ENCODE peak calls at places on chromosome 6, in ten cellular contexts. One of them, this sample, is unnamed.

GRCh38 chr6:484086-484728 is 92.7 kb downstream of the IRF4 start:
- DNase-seq in stimulated activated CD8-positive, alpha-beta memory T cell treated with anti-CD3 and anti-CD28 coated beads, Interleukin-7, amount 100 ng/mL, for 4 hours: no peak
- DNase-seq in stimulated activated CD4-positive, alpha-beta T cell treated with anti-CD3 and anti-CD28 coated beads, Interleukin-1b, Interleukin-23, amount 100 ng/mL, for 48 hours: peak; percentile 72
- DNase-seq in AG08395: no peak
- DNase-seq in AG04449: no peak
- DNase-seq in HEK293T: no peak
- DNase-seq in CD8-positive, alpha-beta memory T cell: no peak
- DNase-seq in RPMI7951: peak; percentile 38
- DNase-seq in T-helper 1 cell: peak; percentile 78
- DNase-seq in lung: no peak
- DNase-seq in this sample: no peak

GRCh38 chr6:134866563-134866962 is 83.3 kb downstream of the ALDH8A1 start:
- DNase-seq in stimulated activated CD8-positive, alpha-beta memory T cell treated with anti-CD3 and anti-CD28 coated beads, Interleukin-7, amount 100 ng/mL, for 4 hours: no peak
- DNase-seq in stimulated activated CD4-positive, alpha-beta T cell treated with anti-CD3 and anti-CD28 coated beads, Interleukin-1b, Interleukin-23, amount 100 ng/mL, for 48 hours: no peak
- DNase-seq in AG08395: no peak
- DNase-seq in AG04449: no peak
- DNase-seq in HEK293T: no peak
- DNase-seq in CD8-positive, alpha-beta memory T cell: no peak
- DNase-seq in RPMI7951: no peak
- DNase-seq in T-helper 1 cell: no peak
- DNase-seq in lung: no peak
- DNase-seq in this sample: no peak

GRCh38 chr6:104884867-104885517 is 25.3 kb upstream of the HACE1 start:
- DNase-seq in stimulated activated CD8-positive, alpha-beta memory T cell treated with anti-CD3 and anti-CD28 coated beads, Interleukin-7, amount 100 ng/mL, for 4 hours: no peak
- DNase-seq in stimulated activated CD4-positive, alpha-beta T cell treated with anti-CD3 and anti-CD28 coated beads, Interleukin-1b, Interleukin-23, amount 100 ng/mL, for 48 hours: no peak
- DNase-seq in AG08395: no peak
- DNase-seq in AG04449: no peak
- DNase-seq in HEK293T: no peak
- DNase-seq in CD8-positive, alpha-beta memory T cell: no peak
- DNase-seq in RPMI7951: no peak
- DNase-seq in T-helper 1 cell: no peak
- DNase-seq in lung: no peak
- DNase-seq in this sample: no peak

GRCh38 chr6:153787341-153787606 is 251.8 kb upstream of the OPRM1 start:
- DNase-seq in stimulated activated CD8-positive, alpha-beta memory T cell treated with anti-CD3 and anti-CD28 coated beads, Interleukin-7, amount 100 ng/mL, for 4 hours: no peak
- DNase-seq in stimulated activated CD4-positive, alpha-beta T cell treated with anti-CD3 and anti-CD28 coated beads, Interleukin-1b, Interleukin-23, amount 100 ng/mL, for 48 hours: no peak
- DNase-seq in AG08395: no peak
- DNase-seq in AG04449: no peak
- DNase-seq in HEK293T: no peak
- DNase-seq in CD8-positive, alpha-beta memory T cell: no peak
- DNase-seq in RPMI7951: no peak
- DNase-seq in T-helper 1 cell: no peak
- DNase-seq in lung: no peak
- DNase-seq in this sample: no peak

GRCh38 chr6:20538131-20538662 is 3.9 kb downstream of the CDKAL1 start:
- DNase-seq in stimulated activated CD8-positive, alpha-beta memory T cell treated with anti-CD3 and anti-CD28 coated beads, Interleukin-7, amount 100 ng/mL, for 4 hours: no peak
- DNase-seq in stimulated activated CD4-positive, alpha-beta T cell treated with anti-CD3 and anti-CD28 coated beads, Interleukin-1b, Interleukin-23, amount 100 ng/mL, for 48 hours: no peak
- DNase-seq in AG08395: no peak
- DNase-seq in AG04449: no peak
- DNase-seq in HEK293T: no peak
- DNase-seq in CD8-positive, alpha-beta memory T cell: no peak
- DNase-seq in RPMI7951: no peak
- DNase-seq in T-helper 1 cell: no peak
- DNase-seq in lung: no peak
- DNase-seq in this sample: no peak

GRCh38 chr6:46793138-46793537 is at the start of gene MEP1A:
- DNase-seq in stimulated activated CD8-positive, alpha-beta memory T cell treated with anti-CD3 and anti-CD28 coated beads, Interleukin-7, amount 100 ng/mL, for 4 hours: no peak
- DNase-seq in stimulated activated CD4-positive, alpha-beta T cell treated with anti-CD3 and anti-CD28 coated beads, Interleukin-1b, Interleukin-23, amount 100 ng/mL, for 48 hours: no peak
- DNase-seq in AG08395: no peak
- DNase-seq in AG04449: no peak
- DNase-seq in HEK293T: no peak
- DNase-seq in CD8-positive, alpha-beta memory T cell: no peak
- DNase-seq in RPMI7951: no peak
- DNase-seq in T-helper 1 cell: no peak
- DNase-seq in lung: no peak
- DNase-seq in this sample: no peak

GRCh38 chr6:109372070-109372585 is 10.1 kb downstream of the CD164 start:
- DNase-seq in stimulated activated CD8-positive, alpha-beta memory T cell treated with anti-CD3 and anti-CD28 coated beads, Interleukin-7, amount 100 ng/mL, for 4 hours: no peak
- DNase-seq in stimulated activated CD4-positive, alpha-beta T cell treated with anti-CD3 and anti-CD28 coated beads, Interleukin-1b, Interleukin-23, amount 100 ng/mL, for 48 hours: no peak
- DNase-seq in AG08395: no peak
- DNase-seq in AG04449: no peak
- DNase-seq in HEK293T: no peak
- DNase-seq in CD8-positive, alpha-beta memory T cell: no peak
- DNase-seq in RPMI7951: no peak
- DNase-seq in T-helper 1 cell: no peak
- DNase-seq in lung: no peak
- DNase-seq in this sample: no peak

GRCh38 chr6:160333841-160334240 is 14.3 kb upstream of the SLC22A3 start:
- DNase-seq in stimulated activated CD8-positive, alpha-beta memory T cell treated with anti-CD3 and anti-CD28 coated beads, Interleukin-7, amount 100 ng/mL, for 4 hours: no peak
- DNase-seq in stimulated activated CD4-positive, alpha-beta T cell treated with anti-CD3 and anti-CD28 coated beads, Interleukin-1b, Interleukin-23, amount 100 ng/mL, for 48 hours: no peak
- DNase-seq in AG08395: no peak
- DNase-seq in AG04449: no peak
- DNase-seq in HEK293T: no peak
- DNase-seq in CD8-positive, alpha-beta memory T cell: no peak
- DNase-seq in RPMI7951: no peak
- DNase-seq in T-helper 1 cell: no peak
- DNase-seq in lung: no peak
- DNase-seq in this sample: no peak

GRCh38 chr6:87755697-87756671 is 54.0 kb upstream of the AKIRIN2 start:
- DNase-seq in stimulated activated CD8-positive, alpha-beta memory T cell treated with anti-CD3 and anti-CD28 coated beads, Interleukin-7, amount 100 ng/mL, for 4 hours: no peak
- DNase-seq in stimulated activated CD4-positive, alpha-beta T cell treated with anti-CD3 and anti-CD28 coated beads, Interleukin-1b, Interleukin-23, amount 100 ng/mL, for 48 hours: no peak
- DNase-seq in AG08395: no peak
- DNase-seq in AG04449: no peak
- DNase-seq in HEK293T: no peak
- DNase-seq in CD8-positive, alpha-beta memory T cell: no peak
- DNase-seq in RPMI7951: peak; percentile 44
- DNase-seq in T-helper 1 cell: no peak
- DNase-seq in lung: no peak
- DNase-seq in this sample: no peak

GRCh38 chr6:3949531-3949930 is 100.4 kb downstream of the FAM50B start:
- DNase-seq in stimulated activated CD8-positive, alpha-beta memory T cell treated with anti-CD3 and anti-CD28 coated beads, Interleukin-7, amount 100 ng/mL, for 4 hours: no peak
- DNase-seq in stimulated activated CD4-positive, alpha-beta T cell treated with anti-CD3 and anti-CD28 coated beads, Interleukin-1b, Interleukin-23, amount 100 ng/mL, for 48 hours: no peak
- DNase-seq in AG08395: no peak
- DNase-seq in AG04449: no peak
- DNase-seq in HEK293T: no peak
- DNase-seq in CD8-positive, alpha-beta memory T cell: no peak
- DNase-seq in RPMI7951: no peak
- DNase-seq in T-helper 1 cell: no peak
- DNase-seq in lung: no peak
- DNase-seq in this sample: no peak

GRCh38 chr6:583639-584038 is 73.3 kb downstream of the HUS1B start:
- DNase-seq in stimulated activated CD8-positive, alpha-beta memory T cell treated with anti-CD3 and anti-CD28 coated beads, Interleukin-7, amount 100 ng/mL, for 4 hours: no peak
- DNase-seq in stimulated activated CD4-positive, alpha-beta T cell treated with anti-CD3 and anti-CD28 coated beads, Interleukin-1b, Interleukin-23, amount 100 ng/mL, for 48 hours: no peak
- DNase-seq in AG08395: no peak
- DNase-seq in AG04449: no peak
- DNase-seq in HEK293T: no peak
- DNase-seq in CD8-positive, alpha-beta memory T cell: no peak
- DNase-seq in RPMI7951: no peak
- DNase-seq in T-helper 1 cell: no peak
- DNase-seq in lung: no peak
- DNase-seq in this sample: no peak

GRCh38 chr6:141561154-141561553 is 571.6 kb upstream of the GJE1 start:
- DNase-seq in stimulated activated CD8-positive, alpha-beta memory T cell treated with anti-CD3 and anti-CD28 coated beads, Interleukin-7, amount 100 ng/mL, for 4 hours: no peak
- DNase-seq in stimulated activated CD4-positive, alpha-beta T cell treated with anti-CD3 and anti-CD28 coated beads, Interleukin-1b, Interleukin-23, amount 100 ng/mL, for 48 hours: no peak
- DNase-seq in AG08395: no peak
- DNase-seq in AG04449: no peak
- DNase-seq in HEK293T: no peak
- DNase-seq in CD8-positive, alpha-beta memory T cell: no peak
- DNase-seq in RPMI7951: no peak
- DNase-seq in T-helper 1 cell: no peak
- DNase-seq in lung: no peak
- DNase-seq in this sample: no peak

GRCh38 chr6:51528556-51528955 is 558.9 kb downstream of the PKHD1 start:
- DNase-seq in stimulated activated CD8-positive, alpha-beta memory T cell treated with anti-CD3 and anti-CD28 coated beads, Interleukin-7, amount 100 ng/mL, for 4 hours: no peak
- DNase-seq in stimulated activated CD4-positive, alpha-beta T cell treated with anti-CD3 and anti-CD28 coated beads, Interleukin-1b, Interleukin-23, amount 100 ng/mL, for 48 hours: no peak
- DNase-seq in AG08395: no peak
- DNase-seq in AG04449: no peak
- DNase-seq in HEK293T: no peak
- DNase-seq in CD8-positive, alpha-beta memory T cell: no peak
- DNase-seq in RPMI7951: peak; percentile 0
- DNase-seq in T-helper 1 cell: no peak
- DNase-seq in lung: no peak
- DNase-seq in this sample: no peak

GRCh38 chr6:33840064-33840926 is 36.5 kb upstream of the MLN start:
- DNase-seq in stimulated activated CD8-positive, alpha-beta memory T cell treated with anti-CD3 and anti-CD28 coated beads, Interleukin-7, amount 100 ng/mL, for 4 hours: peak; percentile 33
- DNase-seq in stimulated activated CD4-positive, alpha-beta T cell treated with anti-CD3 and anti-CD28 coated beads, Interleukin-1b, Interleukin-23, amount 100 ng/mL, for 48 hours: peak; percentile 64
- DNase-seq in AG08395: peak; percentile 97
- DNase-seq in AG04449: peak; percentile 89
- DNase-seq in HEK293T: peak; percentile 42
- DNase-seq in CD8-positive, alpha-beta memory T cell: no peak
- DNase-seq in RPMI7951: peak; percentile 100
- DNase-seq in T-helper 1 cell: peak; percentile 90
- DNase-seq in lung: no peak
- DNase-seq in this sample: no peak

GRCh38 chr6:106886922-106887797 is 87.4 kb downstream of the CD24 start:
- DNase-seq in stimulated activated CD8-positive, alpha-beta memory T cell treated with anti-CD3 and anti-CD28 coated beads, Interleukin-7, amount 100 ng/mL, for 4 hours: no peak
- DNase-seq in stimulated activated CD4-positive, alpha-beta T cell treated with anti-CD3 and anti-CD28 coated beads, Interleukin-1b, Interleukin-23, amount 100 ng/mL, for 48 hours: no peak
- DNase-seq in AG08395: no peak
- DNase-seq in AG04449: no peak
- DNase-seq in HEK293T: no peak
- DNase-seq in CD8-positive, alpha-beta memory T cell: no peak
- DNase-seq in RPMI7951: no peak
- DNase-seq in T-helper 1 cell: no peak
- DNase-seq in lung: no peak
- DNase-seq in this sample: no peak

GRCh38 chr6:7050911-7051779 is 56.6 kb upstream of the RREB1 start:
- DNase-seq in stimulated activated CD8-positive, alpha-beta memory T cell treated with anti-CD3 and anti-CD28 coated beads, Interleukin-7, amount 100 ng/mL, for 4 hours: no peak
- DNase-seq in stimulated activated CD4-positive, alpha-beta T cell treated with anti-CD3 and anti-CD28 coated beads, Interleukin-1b, Interleukin-23, amount 100 ng/mL, for 48 hours: peak; percentile 15
- DNase-seq in AG08395: peak; percentile 44
- DNase-seq in AG04449: peak; percentile 28
- DNase-seq in HEK293T: no peak
- DNase-seq in CD8-positive, alpha-beta memory T cell: peak; percentile 65
- DNase-seq in RPMI7951: no peak
- DNase-seq in T-helper 1 cell: peak; percentile 4
- DNase-seq in lung: peak; percentile 65
- DNase-seq in this sample: peak; percentile 21

GRCh38 chr6:112245511-112246203 is 8.7 kb downstream of the LAMA4 start:
- DNase-seq in stimulated activated CD8-positive, alpha-beta memory T cell treated with anti-CD3 and anti-CD28 coated beads, Interleukin-7, amount 100 ng/mL, for 4 hours: no peak
- DNase-seq in stimulated activated CD4-positive, alpha-beta T cell treated with anti-CD3 and anti-CD28 coated beads, Interleukin-1b, Interleukin-23, amount 100 ng/mL, for 48 hours: no peak
- DNase-seq in AG08395: peak; percentile 62
- DNase-seq in AG04449: peak; percentile 88
- DNase-seq in HEK293T: no peak
- DNase-seq in CD8-positive, alpha-beta memory T cell: no peak
- DNase-seq in RPMI7951: peak; percentile 63
- DNase-seq in T-helper 1 cell: no peak
- DNase-seq in lung: no peak
- DNase-seq in this sample: no peak

GRCh38 chr6:128284128-128284527 is 236.3 kb downstream of the PTPRK start:
- DNase-seq in stimulated activated CD8-positive, alpha-beta memory T cell treated with anti-CD3 and anti-CD28 coated beads, Interleukin-7, amount 100 ng/mL, for 4 hours: no peak
- DNase-seq in stimulated activated CD4-positive, alpha-beta T cell treated with anti-CD3 and anti-CD28 coated beads, Interleukin-1b, Interleukin-23, amount 100 ng/mL, for 48 hours: no peak
- DNase-seq in AG08395: no peak
- DNase-seq in AG04449: no peak
- DNase-seq in HEK293T: no peak
- DNase-seq in CD8-positive, alpha-beta memory T cell: no peak
- DNase-seq in RPMI7951: no peak
- DNase-seq in T-helper 1 cell: no peak
- DNase-seq in lung: no peak
- DNase-seq in this sample: no peak

GRCh38 chr6:37259191-37259590 is 1.2 kb upstream of the TMEM217 start:
- DNase-seq in stimulated activated CD8-positive, alpha-beta memory T cell treated with anti-CD3 and anti-CD28 coated beads, Interleukin-7, amount 100 ng/mL, for 4 hours: no peak
- DNase-seq in stimulated activated CD4-positive, alpha-beta T cell treated with anti-CD3 and anti-CD28 coated beads, Interleukin-1b, Interleukin-23, amount 100 ng/mL, for 48 hours: no peak
- DNase-seq in AG08395: no peak
- DNase-seq in AG04449: no peak
- DNase-seq in HEK293T: no peak
- DNase-seq in CD8-positive, alpha-beta memory T cell: peak; percentile 12
- DNase-seq in RPMI7951: no peak
- DNase-seq in T-helper 1 cell: peak; percentile 53
- DNase-seq in lung: no peak
- DNase-seq in this sample: no peak

GRCh38 chr6:132219901-132220300 is 181.4 kb downstream of the MOXD1 start:
- DNase-seq in stimulated activated CD8-positive, alpha-beta memory T cell treated with anti-CD3 and anti-CD28 coated beads, Interleukin-7, amount 100 ng/mL, for 4 hours: no peak
- DNase-seq in stimulated activated CD4-positive, alpha-beta T cell treated with anti-CD3 and anti-CD28 coated beads, Interleukin-1b, Interleukin-23, amount 100 ng/mL, for 48 hours: no peak
- DNase-seq in AG08395: no peak
- DNase-seq in AG04449: no peak
- DNase-seq in HEK293T: no peak
- DNase-seq in CD8-positive, alpha-beta memory T cell: no peak
- DNase-seq in RPMI7951: no peak
- DNase-seq in T-helper 1 cell: no peak
- DNase-seq in lung: no peak
- DNase-seq in this sample: no peak

GRCh38 chr6:24284006-24284405 is 73.9 kb downstream of the DCDC2 start:
- DNase-seq in stimulated activated CD8-positive, alpha-beta memory T cell treated with anti-CD3 and anti-CD28 coated beads, Interleukin-7, amount 100 ng/mL, for 4 hours: no peak
- DNase-seq in stimulated activated CD4-positive, alpha-beta T cell treated with anti-CD3 and anti-CD28 coated beads, Interleukin-1b, Interleukin-23, amount 100 ng/mL, for 48 hours: no peak
- DNase-seq in AG08395: no peak
- DNase-seq in AG04449: no peak
- DNase-seq in HEK293T: no peak
- DNase-seq in CD8-positive, alpha-beta memory T cell: no peak
- DNase-seq in RPMI7951: no peak
- DNase-seq in T-helper 1 cell: no peak
- DNase-seq in lung: no peak
- DNase-seq in this sample: no peak

This sample was measured in T-helper 9 cell.